ENCODE peak calls at places on chromosomes 2 and 18, in four cellular contexts. R, A, K and S are unnamed samples.

GRCh38 chr2:45964226-45964841 is 312.9 kb downstream of the PRKCE start:
- DNase-seq in R (peak; percentile 72), K (no peak), A (no peak), S (peak; percentile 29)

GRCh38 chr2:221981918-221982317 is 316.9 kb downstream of the PAX3 start:
- DNase-seq in K (no peak), R (no peak), A (no peak), S (no peak)

GRCh38 chr2:60213865-60214657 is 339.4 kb downstream of the BCL11A start:
- DNase-seq in A (no peak), R (no peak), K (no peak), S (no peak)

GRCh38 chr2:217685255-217685605 is 317.6 kb downstream of the TNS1 start:
- DNase-seq in A (no peak), K (no peak), R (peak; percentile 60), S (no peak)

GRCh38 chr18:8084160-8084559 is 517.0 kb downstream of the PTPRM start:
- DNase-seq in R (peak; percentile 15), K (peak; percentile 82), A (no peak), S (peak; percentile 0)

GRCh38 chr2:99691931-99692330 is 202.1 kb upstream of the REV1 start:
- DNase-seq in A (no peak), R (no peak), K (no peak), S (no peak)

GRCh38 chr2:57549642-57550102 is 496.9 kb upstream of the VRK2 start:
- DNase-seq in R (peak; percentile 2), A (no peak), K (no peak), S (no peak)

GRCh38 chr2:127670957-127671290 is 4.4 kb downstream of the LIMS2 start:
- DNase-seq in R (no peak), A (no peak), K (no peak), S (no peak)

GRCh38 chr2:236538242-236538641 is 31.4 kb upstream of the ACKR3 start:
- DNase-seq in A (no peak), K (no peak), R (no peak), S (no peak)

GRCh38 chr2:64932327-64933216 is 56.6 kb upstream of the SLC1A4 start:
- DNase-seq in K (no peak), R (no peak), A (no peak), S (no peak)

GRCh38 chr2:120472891-120473309 is 127.0 kb downstream of the INHBB start:
- DNase-seq in A (no peak), K (no peak), R (no peak), S (no peak)
- H3K27ac ChIP-seq in A (no peak overlapping the region), K (no peak overlapping the region), R (peak overlapping the region; percentile 81), S (no peak overlapping the region)

GRCh38 chr2:117858336-117858735 is 43.8 kb downstream of the DDX18 start:
- DNase-seq in K (no peak), A (no peak), R (no peak), S (no peak)

GRCh38 chr2:117856415-117857210 is 42.1 kb downstream of the DDX18 start:
- DNase-seq in A (no peak), R (peak; percentile 46), K (no peak), S (no peak)

GRCh38 chr2:117853873-117854272 is 39.4 kb downstream of the DDX18 start:
- DNase-seq in K (no peak), R (no peak), A (no peak), S (no peak)

GRCh38 chr2:117854610-117855009 is 40.1 kb downstream of the DDX18 start:
- DNase-seq in K (no peak), A (no peak), R (no peak), S (no peak)

GRCh38 chr2:117855886-117856285 is 41.4 kb downstream of the DDX18 start:
- DNase-seq in A (no peak), K (no peak), R (no peak), S (no peak)
- H3K27ac ChIP-seq in A (no peak overlapping the region), K (no peak overlapping the region), R (peak overlapping the region; percentile 61), S (no peak overlapping the region)

GRCh38 chr18:56233595-56233994 is 404.8 kb downstream of the TXNL1 start:
- DNase-seq in R (no peak), A (no peak), K (no peak), S (no peak)
- H3K27ac ChIP-seq in R (no peak overlapping the region), A (no peak overlapping the region), K (no peak overlapping the region), S (no peak overlapping the region)

GRCh38 chr2:55119711-55120487 is 69.6 kb upstream of the RTN4 start:
- DNase-seq in A (no peak), R (no peak), K (no peak), S (no peak)
- H3K27ac ChIP-seq in A (no peak overlapping the region), R (no peak overlapping the region), K (no peak overlapping the region), S (peak overlapping the region; percentile 83)

GRCh38 chr2:9143264-9143815 is 63.3 kb upstream of the ASAP2 start:
- DNase-seq in K (no peak), R (no peak), A (no peak), S (no peak)

GRCh38 chr2:9144047-9144446 is 62.6 kb upstream of the ASAP2 start:
- DNase-seq in R (no peak), K (no peak), A (no peak), S (no peak)

GRCh38 chr2:9141379-9141667 is 65.3 kb upstream of the ASAP2 start:
- DNase-seq in K (no peak), R (no peak), A (no peak), S (no peak)

GRCh38 chr2:9141706-9142460 is 64.7 kb upstream of the ASAP2 start:
- DNase-seq in A (no peak), K (no peak), R (no peak), S (no peak)

DNA sequence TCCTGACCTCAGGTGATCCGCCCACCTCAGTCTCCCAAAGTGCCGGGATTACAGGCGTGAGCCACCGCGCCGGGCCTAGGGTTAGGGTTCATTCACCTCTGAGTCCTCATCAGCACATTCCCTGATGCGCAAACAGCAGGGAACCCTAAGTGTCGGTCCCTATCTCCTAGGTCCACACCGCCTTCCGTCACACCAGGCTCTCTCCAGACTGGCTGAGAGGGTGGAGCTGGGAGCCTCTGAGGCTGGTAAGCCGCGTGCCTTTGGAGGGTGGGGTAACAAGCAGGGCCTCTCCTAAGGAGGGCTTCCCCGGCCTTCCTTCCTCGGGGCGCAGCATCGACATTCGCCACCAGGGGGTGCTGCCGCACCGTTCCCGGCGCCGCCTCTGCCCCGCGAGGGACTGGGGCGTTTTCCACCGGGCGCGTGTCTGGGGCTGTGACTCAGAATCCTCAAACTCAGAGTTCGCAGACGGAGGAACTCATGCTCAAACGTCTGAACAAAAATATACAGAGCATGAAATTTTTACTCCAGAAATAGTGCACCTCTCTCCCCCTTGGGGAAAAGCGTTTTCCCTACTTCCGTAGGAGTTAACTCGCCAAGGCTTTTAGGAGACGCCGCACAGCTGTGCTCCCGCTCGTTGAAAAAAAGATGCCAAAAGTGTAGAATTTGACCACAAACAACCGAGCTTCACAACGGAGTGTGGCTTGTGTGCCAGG is 63.9 kb upstream of the ASAP2 start:
- DNase-seq in K (peak; percentile 93), R (peak; percentile 93), A (peak; percentile 70), S (peak; percentile 56)
- H3K27ac ChIP-seq in K (no peak overlapping the region), R (peak overlapping the region; percentile 79), A (no peak overlapping the region), S (no peak overlapping the region)

GRCh38 chr2:27322301-27322765 is 564 bp downstream of the MPV17 start:
- DNase-seq in A (no peak), R (no peak), K (no peak), S (no peak)
- H3K27ac ChIP-seq in A (peak overlapping the region; percentile 93), R (peak overlapping the region; percentile 93), K (no peak overlapping the region), S (peak overlapping the region; percentile 92)

DNA sequence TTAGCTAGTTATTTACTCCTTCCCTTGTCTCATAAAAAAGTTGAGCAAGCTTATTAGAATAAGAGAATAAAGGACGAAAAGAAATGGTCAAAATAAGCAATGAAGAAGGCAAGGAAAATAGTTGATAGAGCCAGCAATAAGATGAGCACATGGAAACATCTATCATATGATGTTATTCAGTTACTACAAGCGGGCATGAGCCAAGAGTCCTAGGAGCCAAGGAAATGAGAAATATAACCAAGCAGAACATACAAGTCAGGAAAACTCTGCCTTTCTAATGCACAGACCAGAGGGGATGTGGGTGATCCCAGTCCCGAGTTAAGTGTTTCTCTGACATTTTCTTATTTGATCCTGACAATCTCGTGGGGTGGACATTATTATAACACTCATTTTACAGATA is 33.9 kb downstream of the INO80C start:
- DNase-seq in R (no peak), A (no peak), K (no peak), S (no peak)
- H3K27ac ChIP-seq in R (no peak overlapping the region), A (no peak overlapping the region), K (no peak overlapping the region), S (no peak overlapping the region)

DNA sequence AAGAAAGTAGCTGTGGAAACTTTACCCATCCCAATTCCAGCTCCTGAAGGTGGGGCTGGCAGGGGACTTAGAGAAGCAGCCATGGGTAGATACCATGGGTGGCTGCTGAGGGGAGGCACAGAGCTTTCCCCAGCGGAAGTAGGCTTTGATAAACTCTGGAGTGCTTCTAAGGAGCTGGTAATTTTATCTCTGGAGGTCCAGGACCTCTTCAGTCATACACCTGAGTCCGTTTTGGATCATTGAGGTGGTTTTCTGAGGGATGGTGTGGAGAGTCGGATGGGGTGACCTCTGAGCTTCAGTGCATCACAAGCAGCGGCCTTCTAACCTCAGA is 36.7 kb upstream of the BMP10 start:
- DNase-seq in A (no peak), K (no peak), R (no peak), S (no peak)
- H3K27ac ChIP-seq in A (peak overlapping the region; percentile 41), K (no peak overlapping the region), R (peak overlapping the region; percentile 73), S (no peak overlapping the region)

GRCh38 chr2:30527859-30528258 is 80.8 kb downstream of the LCLAT1 start:
- DNase-seq in R (no peak), K (no peak), A (no peak), S (no peak)
- H3K27ac ChIP-seq in R (no peak overlapping the region), K (no peak overlapping the region), A (no peak overlapping the region), S (no peak overlapping the region)